ENCODE peak calls at places on chromosomes 16 and 17, in seven cellular contexts. One of them, this sample, is unnamed.

GRCh38 chr17:36901506-36901905 is 35.8 kb upstream of the LHX1 start:
- DNase-seq in GM12865: no peak
- DNase-seq in ovary: no peak
- DNase-seq in mucosa of descending colon: no peak
- DNase-seq in adrenal gland: no peak
- DNase-seq in fibroblast of the aortic adventitia: peak
- DNase-seq in fibroblast of lung: peak
- DNase-seq in this sample: no peak

GRCh38 chr16:47197536-47198179 is 53.9 kb upstream of the NETO2 start:
- DNase-seq in fibroblast of lung: peak
- DNase-seq in ovary: no peak
- DNase-seq in fibroblast of the aortic adventitia: peak
- DNase-seq in mucosa of descending colon: no peak
- DNase-seq in adrenal gland: peak
- DNase-seq in GM12865: no peak
- DNase-seq in this sample: peak

GRCh38 chr17:17870292-17870691 is 33.5 kb upstream of the SREBF1 start:
- DNase-seq in fibroblast of lung: no peak
- DNase-seq in adrenal gland: no peak
- DNase-seq in GM12865: peak
- DNase-seq in mucosa of descending colon: no peak
- DNase-seq in fibroblast of the aortic adventitia: no peak
- DNase-seq in ovary: no peak
- DNase-seq in this sample: no peak

GRCh38 chr16:7964717-7965116 is 625.6 kb downstream of the TMEM114 start:
- DNase-seq in mucosa of descending colon: no peak
- DNase-seq in fibroblast of the aortic adventitia: no peak
- DNase-seq in ovary: no peak
- DNase-seq in adrenal gland: no peak
- DNase-seq in GM12865: no peak
- DNase-seq in fibroblast of lung: no peak
- DNase-seq in this sample: no peak

GRCh38 chr16:11528053-11528452 is 58.7 kb downstream of the LITAF start:
- DNase-seq in adrenal gland: no peak
- DNase-seq in fibroblast of lung: no peak
- DNase-seq in GM12865: no peak
- DNase-seq in fibroblast of the aortic adventitia: no peak
- DNase-seq in mucosa of descending colon: no peak
- DNase-seq in ovary: no peak
- DNase-seq in this sample: no peak

GRCh38 chr17:40486513-40487370 is 14.7 kb downstream of the TNS4 start:
- DNase-seq in fibroblast of lung: peak
- DNase-seq in GM12865: no peak
- DNase-seq in mucosa of descending colon: no peak
- DNase-seq in ovary: no peak
- DNase-seq in adrenal gland: no peak
- DNase-seq in fibroblast of the aortic adventitia: peak
- DNase-seq in this sample: peak

GRCh38 chr17:77581480-77581879 is 377.0 kb upstream of the TNRC6C start:
- DNase-seq in fibroblast of the aortic adventitia: peak
- DNase-seq in mucosa of descending colon: no peak
- DNase-seq in fibroblast of lung: peak
- DNase-seq in GM12865: no peak
- DNase-seq in ovary: no peak
- DNase-seq in adrenal gland: no peak
- DNase-seq in this sample: peak

GRCh38 chr16:29820271-29820701 is at the start of gene MVP:
- DNase-seq in adrenal gland: peak
- DNase-seq in fibroblast of the aortic adventitia: peak
- DNase-seq in fibroblast of lung: peak
- DNase-seq in ovary: peak
- DNase-seq in GM12865: peak
- DNase-seq in mucosa of descending colon: peak
- DNase-seq in this sample: no peak

GRCh38 chr17:18225121-18225561 is 294 bp upstream of the LLGL1 start:
- DNase-seq in fibroblast of the aortic adventitia: peak
- DNase-seq in adrenal gland: peak
- DNase-seq in GM12865: peak
- DNase-seq in ovary: peak
- DNase-seq in mucosa of descending colon: peak
- DNase-seq in fibroblast of lung: peak
- DNase-seq in this sample: peak

GRCh38 chr16:49731911-49732310 is 124.0 kb downstream of the ZNF423 start:
- DNase-seq in GM12865: no peak
- DNase-seq in ovary: no peak
- DNase-seq in fibroblast of lung: no peak
- DNase-seq in mucosa of descending colon: no peak
- DNase-seq in adrenal gland: no peak
- DNase-seq in fibroblast of the aortic adventitia: no peak
- DNase-seq in this sample: no peak

GRCh38 chr17:48756816-48757215 is 28.3 kb upstream of the HOXB13 start:
- DNase-seq in fibroblast of lung: no peak
- DNase-seq in adrenal gland: no peak
- DNase-seq in ovary: no peak
- DNase-seq in fibroblast of the aortic adventitia: no peak
- DNase-seq in mucosa of descending colon: no peak
- DNase-seq in GM12865: no peak
- DNase-seq in this sample: no peak

GRCh38 chr17:142876-143784 is 5.8 kb downstream of the SCGB1C2 start:
- DNase-seq in fibroblast of the aortic adventitia: no peak
- DNase-seq in mucosa of descending colon: no peak
- DNase-seq in fibroblast of lung: no peak
- DNase-seq in ovary: no peak
- DNase-seq in adrenal gland: no peak
- DNase-seq in GM12865: no peak
- DNase-seq in this sample: no peak

GRCh38 chr16:56964243-56965148 is 2.7 kb downstream of the CETP start:
- DNase-seq in mucosa of descending colon: peak
- DNase-seq in adrenal gland: peak
- DNase-seq in ovary: peak
- DNase-seq in fibroblast of the aortic adventitia: peak
- DNase-seq in fibroblast of lung: peak
- DNase-seq in GM12865: peak
- DNase-seq in this sample: peak

GRCh38 chr17:1298616-1299015 is 19.2 kb downstream of the TRARG1 start:
- DNase-seq in mucosa of descending colon: no peak
- DNase-seq in fibroblast of the aortic adventitia: no peak
- DNase-seq in fibroblast of lung: no peak
- DNase-seq in adrenal gland: no peak
- DNase-seq in GM12865: no peak
- DNase-seq in ovary: peak
- DNase-seq in this sample: no peak

GRCh38 chr17:8680402-8680801 is 49.9 kb upstream of the MYH10 start:
- DNase-seq in fibroblast of the aortic adventitia: no peak
- DNase-seq in ovary: no peak
- DNase-seq in adrenal gland: no peak
- DNase-seq in mucosa of descending colon: no peak
- DNase-seq in GM12865: no peak
- DNase-seq in fibroblast of lung: no peak
- DNase-seq in this sample: no peak

GRCh38 chr17:7329360-7330098 is 394 bp upstream of the NEURL4 start:
- DNase-seq in fibroblast of lung: peak
- DNase-seq in ovary: peak
- DNase-seq in GM12865: peak
- DNase-seq in fibroblast of the aortic adventitia: peak
- DNase-seq in adrenal gland: peak
- DNase-seq in mucosa of descending colon: peak
- DNase-seq in this sample: peak

GRCh38 chr16:57608462-57609113 is 19.8 kb upstream of the ADGRG1 start:
- DNase-seq in mucosa of descending colon: no peak
- DNase-seq in ovary: no peak
- DNase-seq in adrenal gland: no peak
- DNase-seq in GM12865: no peak
- DNase-seq in fibroblast of the aortic adventitia: no peak
- DNase-seq in fibroblast of lung: no peak
- DNase-seq in this sample: no peak

GRCh38 chr17:29760279-29760721 is 137.6 kb upstream of the CORO6 start:
- DNase-seq in adrenal gland: no peak
- DNase-seq in ovary: no peak
- DNase-seq in fibroblast of lung: peak
- DNase-seq in GM12865: peak
- DNase-seq in mucosa of descending colon: no peak
- DNase-seq in fibroblast of the aortic adventitia: peak
- DNase-seq in this sample: no peak

GRCh38 chr17:39617446-39618251 is 9.1 kb upstream of the PPP1R1B start:
- DNase-seq in adrenal gland: peak
- DNase-seq in mucosa of descending colon: peak
- DNase-seq in GM12865: peak
- DNase-seq in ovary: peak
- DNase-seq in fibroblast of lung: peak
- DNase-seq in fibroblast of the aortic adventitia: peak
- DNase-seq in this sample: no peak

GRCh38 chr17:80941171-80941570 is 50.5 kb upstream of the CHMP6 start:
- DNase-seq in GM12865: no peak
- DNase-seq in fibroblast of the aortic adventitia: no peak
- DNase-seq in ovary: peak
- DNase-seq in adrenal gland: peak
- DNase-seq in mucosa of descending colon: no peak
- DNase-seq in fibroblast of lung: no peak
- DNase-seq in this sample: no peak

GRCh38 chr16:27267037-27267677 is 1.4 kb downstream of the NSMCE1 start:
- DNase-seq in fibroblast of lung: no peak
- DNase-seq in GM12865: peak
- DNase-seq in fibroblast of the aortic adventitia: no peak
- DNase-seq in ovary: no peak
- DNase-seq in adrenal gland: no peak
- DNase-seq in mucosa of descending colon: no peak
- DNase-seq in this sample: no peak

GRCh38 chr16:17377360-17378324 is 93.1 kb downstream of the XYLT1 start:
- DNase-seq in fibroblast of the aortic adventitia: peak
- DNase-seq in ovary: no peak
- DNase-seq in mucosa of descending colon: no peak
- DNase-seq in adrenal gland: no peak
- DNase-seq in fibroblast of lung: peak
- DNase-seq in GM12865: peak
- DNase-seq in this sample: no peak

GRCh38 chr16:50462793-50463507 is 85.2 kb upstream of the NKD1 start:
- DNase-seq in mucosa of descending colon: no peak
- DNase-seq in ovary: no peak
- DNase-seq in fibroblast of lung: no peak
- DNase-seq in adrenal gland: no peak
- DNase-seq in fibroblast of the aortic adventitia: no peak
- DNase-seq in GM12865: no peak
- DNase-seq in this sample: no peak

GRCh38 chr17:5694507-5694906 is 110.2 kb upstream of the NLRP1 start:
- DNase-seq in adrenal gland: no peak
- DNase-seq in mucosa of descending colon: no peak
- DNase-seq in fibroblast of the aortic adventitia: no peak
- DNase-seq in GM12865: no peak
- DNase-seq in fibroblast of lung: no peak
- DNase-seq in ovary: no peak
- DNase-seq in this sample: no peak
- H3K4me3 ChIP-seq in adrenal gland: no peak
- H3K4me3 ChIP-seq in mucosa of descending colon: no peak
- H3K4me3 ChIP-seq in fibroblast of the aortic adventitia: no peak
- H3K4me3 ChIP-seq in GM12865: no peak
- H3K4me3 ChIP-seq in fibroblast of lung: no peak
- H3K4me3 ChIP-seq in ovary: no peak
- H3K4me3 ChIP-seq in this sample: no peak

DNA sequence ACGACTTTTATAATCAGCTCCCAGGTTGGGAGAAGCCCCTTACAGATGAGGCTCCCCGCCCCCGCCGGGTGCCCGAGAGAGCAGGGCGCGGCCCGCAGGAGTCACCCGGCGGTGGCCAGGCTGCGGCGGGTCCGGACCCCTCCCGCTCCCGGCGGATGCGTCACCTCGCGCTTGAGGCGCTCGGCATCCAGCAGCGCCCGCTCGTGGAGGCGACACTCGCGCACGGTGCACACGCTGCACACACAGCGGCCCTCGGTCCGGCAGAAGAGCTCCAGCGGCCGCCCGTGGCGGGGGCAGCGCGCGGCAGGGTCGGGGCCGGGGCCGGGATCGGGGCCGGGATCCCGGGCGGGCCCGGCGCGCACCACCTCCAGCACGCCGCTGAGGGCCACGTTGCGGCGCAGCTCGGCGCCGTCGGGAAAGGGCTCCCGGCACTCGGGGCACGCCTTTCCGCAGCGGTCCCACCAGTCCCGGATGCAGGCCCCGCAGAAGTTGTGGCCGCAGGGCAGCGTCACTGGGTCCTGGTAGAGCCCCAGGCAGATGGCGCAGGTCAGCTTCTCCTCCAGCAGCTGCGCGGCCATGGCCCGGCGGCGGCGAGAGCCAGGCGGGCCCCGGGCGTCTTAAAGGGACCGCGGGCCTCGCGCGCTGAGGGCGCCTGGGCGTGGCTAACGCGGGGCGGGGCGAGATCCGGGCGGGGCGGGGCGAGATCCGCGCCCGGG is at the start of gene TRIM65:
- DNase-seq in fibroblast of the aortic adventitia: peak
- DNase-seq in adrenal gland: peak
- DNase-seq in fibroblast of lung: peak
- DNase-seq in ovary: peak
- DNase-seq in mucosa of descending colon: peak
- DNase-seq in GM12865: peak
- DNase-seq in this sample: peak
- TF ChIP-seq CTCF in fibroblast of the aortic adventitia: peak
- TF ChIP-seq CTCF in adrenal gland: no peak
- TF ChIP-seq CTCF in fibroblast of lung: peak
- TF ChIP-seq CTCF in ovary: peak
- TF ChIP-seq CTCF in mucosa of descending colon: peak
- TF ChIP-seq CTCF in GM12865: peak
- TF ChIP-seq CTCF in this sample: peak

DNA sequence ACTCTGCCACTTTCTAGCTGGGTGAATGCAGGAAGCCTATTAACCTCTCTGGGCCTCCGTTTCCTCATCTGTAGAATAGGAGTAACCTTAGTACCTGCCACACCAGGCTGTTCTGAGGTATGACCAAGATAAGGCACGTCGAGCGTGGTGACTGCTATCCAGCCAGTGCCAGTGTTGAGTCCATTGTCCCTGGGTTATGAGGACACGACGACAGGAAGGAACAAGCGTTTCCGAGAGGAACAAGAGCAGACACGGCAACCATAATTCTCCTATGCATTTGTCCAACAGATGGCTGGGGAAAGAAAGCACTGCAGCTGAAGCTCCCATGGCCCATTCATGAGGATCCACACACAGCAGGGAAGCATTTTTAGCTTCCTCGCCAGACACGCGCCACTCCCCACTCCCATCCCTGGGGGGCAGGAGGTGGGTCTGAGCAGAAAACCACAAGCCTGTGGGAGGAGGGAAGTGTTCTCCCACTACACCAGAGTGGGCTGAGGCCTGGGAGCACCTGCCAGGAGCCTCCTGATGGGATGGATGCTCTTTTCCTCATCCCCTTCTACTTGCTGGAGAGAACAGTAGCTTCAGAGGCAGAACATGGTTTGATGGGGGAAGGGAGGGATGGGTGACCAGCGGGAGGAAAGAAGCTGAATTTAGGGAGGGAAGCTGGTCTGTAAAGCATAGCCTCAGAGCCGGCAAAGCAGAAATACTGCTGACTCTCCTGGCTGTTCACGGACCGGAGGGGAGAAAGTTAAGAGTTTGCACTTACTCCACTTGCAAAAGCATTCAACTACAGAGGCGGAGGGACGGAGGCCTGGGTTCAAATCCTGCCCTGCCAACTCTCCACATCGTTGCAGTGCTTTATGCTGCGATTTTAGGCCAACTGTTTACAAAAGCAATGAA is 2.7 kb downstream of the COTL1 start:
- DNase-seq in ovary: no peak
- DNase-seq in adrenal gland: no peak
- DNase-seq in mucosa of descending colon: no peak
- DNase-seq in GM12865: no peak
- DNase-seq in fibroblast of the aortic adventitia: no peak
- DNase-seq in fibroblast of lung: no peak
- DNase-seq in this sample: no peak
- H3K4me3 ChIP-seq in ovary: no peak
- H3K4me3 ChIP-seq in adrenal gland: no peak
- H3K4me3 ChIP-seq in mucosa of descending colon: no peak
- H3K4me3 ChIP-seq in GM12865: peak
- H3K4me3 ChIP-seq in fibroblast of the aortic adventitia: no peak
- H3K4me3 ChIP-seq in fibroblast of lung: peak
- H3K4me3 ChIP-seq in this sample: no peak

GRCh38 chr16:65704866-65705265 is 583.0 kb upstream of the CDH11 start:
- DNase-seq in mucosa of descending colon: no peak
- DNase-seq in fibroblast of the aortic adventitia: no peak
- DNase-seq in adrenal gland: no peak
- DNase-seq in ovary: no peak
- DNase-seq in GM12865: no peak
- DNase-seq in fibroblast of lung: no peak
- DNase-seq in this sample: no peak
- TF ChIP-seq CTCF in mucosa of descending colon: no peak
- TF ChIP-seq CTCF in fibroblast of the aortic adventitia: peak
- TF ChIP-seq CTCF in adrenal gland: no peak
- TF ChIP-seq CTCF in ovary: no peak
- TF ChIP-seq CTCF in GM12865: peak
- TF ChIP-seq CTCF in fibroblast of lung: peak
- TF ChIP-seq CTCF in this sample: peak

This sample was measured in AG09309.